ENCODE peak calls at places on chromosomes 2 and 18, in seven cellular contexts. J, V, E, F, H, D and R are unnamed samples.

GRCh38 chr2:11411768-11412448 is 54.1 kb downstream of the E2F6 start:
- DNase-seq in J (no peak), V (no peak), E (peak; percentile 64), F (no peak), H (no peak), D (peak; percentile 38), R (no peak)

GRCh38 chr2:220334871-220335590 is 707.6 kb downstream of the SLC4A3 start:
- DNase-seq in J (no peak), V (no peak), E (no peak), F (no peak), H (no peak), D (no peak), R (no peak)

GRCh38 chr2:200860092-200860795 is 4.2 kb downstream of the CLK1 start:
- DNase-seq in J (no peak), V (no peak), E (no peak), F (no peak), H (no peak), D (no peak), R (no peak)

GRCh38 chr2:128535928-128536327 is 217.3 kb upstream of the HS6ST1 start:
- DNase-seq in J (no peak), V (no peak), E (no peak), F (no peak), H (no peak), D (no peak), R (no peak)

GRCh38 chr2:162317058-162317742 is 1.3 kb downstream of the IFIH1 start:
- DNase-seq in J (no peak), V (no peak), E (peak; percentile 27), F (no peak), H (no peak), D (no peak), R (no peak)

GRCh38 chr2:103656558-103656957 is 894.7 kb downstream of the TMEM182 start:
- DNase-seq in J (no peak), V (no peak), E (peak; percentile 1), F (no peak), H (no peak), D (no peak), R (no peak)

GRCh38 chr2:221347471-221347870 is 224.6 kb downstream of the EPHA4 start:
- DNase-seq in J (no peak), V (no peak), E (no peak), F (no peak), H (no peak), D (no peak), R (no peak)

GRCh38 chr2:8642332-8643078 is 39.4 kb upstream of the ID2 start:
- DNase-seq in J (peak; percentile 22), V (no peak), E (no peak), F (no peak), H (no peak), D (no peak), R (no peak)

GRCh38 chr18:30597202-30597601 is 445.3 kb downstream of the DSC3 start:
- DNase-seq in J (no peak), V (no peak), E (no peak), F (no peak), H (no peak), D (no peak), R (no peak)

GRCh38 chr2:209472386-209472832 is 48.6 kb downstream of the MAP2 start:
- DNase-seq in J (no peak), V (no peak), E (peak; percentile 20), F (no peak), H (no peak), D (no peak), R (no peak)

GRCh38 chr2:217340899-217341298 is 481.0 kb upstream of the TNP1 start:
- DNase-seq in J (no peak), V (no peak), E (no peak), F (no peak), H (no peak), D (no peak), R (no peak)

GRCh38 chr2:49288113-49288710 is 133.9 kb upstream of the FSHR start:
- DNase-seq in J (no peak), V (no peak), E (no peak), F (no peak), H (no peak), D (no peak), R (no peak)